ENCODE peak calls at places on chromosomes 12 and 14, in five cellular contexts. M is uterus, J is tibial nerve, G is ovary, U is right cardiac atrium. K is an unnamed sample. For H3K4me1, the result is how much of the 10 kb centered on the place peaks cover.

GRCh38 chr12:31728289-31728916 is 418 bp downstream of the AMN1 start:
- DNase-seq in U (peak), M (no peak), G (no peak), J (no peak), K (peak)

GRCh38 chr12:53803194-53803593 is 51.4 kb upstream of the CISTR start:
- DNase-seq in G (no peak), M (no peak), U (no peak), J (no peak), K (no peak)

GRCh38 chr12:124352839-124353238 is 57.9 kb downstream of the RFLNA start:
- DNase-seq in G (no peak), J (no peak), U (peak), M (no peak), K (peak)

GRCh38 chr12:14418526-14418925 is 53.0 kb downstream of the ATF7IP start:
- DNase-seq in M (no peak), J (no peak), U (no peak), G (no peak), K (no peak)

GRCh38 chr14:89447182-89447970 is 30.3 kb upstream of the FOXN3 start:
- DNase-seq in G (peak), J (no peak), M (no peak), U (no peak), K (no peak)

GRCh38 chr12:119964123-119964522 is 24.9 kb upstream of the BICDL1 start:
- DNase-seq in U (no peak), J (no peak), M (no peak), G (no peak), K (no peak)

GRCh38 chr14:51368721-51369163 is 128.7 kb downstream of the TMX1 start:
- DNase-seq in G (no peak), U (no peak), J (peak), M (no peak), K (no peak)

GRCh38 chr12:131408484-131408883 is 302.4 kb upstream of the SFSWAP start:
- DNase-seq in U (no peak), J (no peak), G (no peak), M (no peak), K (no peak)

GRCh38 chr14:95545769-95546168 is 10.9 kb downstream of the GLRX5 start:
- DNase-seq in M (no peak), J (no peak), U (no peak), G (no peak), K (no peak)

GRCh38 chr12:28780960-28781359 is 368.1 kb upstream of the FAR2 start:
- DNase-seq in J (no peak), G (no peak), U (no peak), M (no peak), K (no peak)

GRCh38 chr12:71981149-71981548 is 42.5 kb downstream of the TPH2 start:
- DNase-seq in M (no peak), G (no peak), U (no peak), J (no peak), K (no peak)

GRCh38 chr12:116959845-116960514 is 49.2 kb downstream of the FBXW8 start:
- DNase-seq in M (no peak), J (no peak), G (no peak), U (no peak), K (no peak)

GRCh38 chr14:27890259-27890658 is 876.3 kb upstream of the FOXG1 start:
- DNase-seq in G (no peak), J (no peak), M (no peak), U (no peak), K (no peak)

GRCh38 chr12:54984602-54985376 is at the start of gene TESPA1:
- DNase-seq in U (peak), G (peak), J (peak), M (peak), K (peak)

GRCh38 chr12:19491863-19492262 is 52.6 kb downstream of the AEBP2 start:
- DNase-seq in M (no peak), J (no peak), G (no peak), U (no peak), K (no peak)

GRCh38 chr14:68676511-68676943 is 116.3 kb downstream of the ZFP36L1 start:
- DNase-seq in G (no peak), M (no peak), U (no peak), J (no peak), K (no peak)

GRCh38 chr12:131979606-131980005 is 29.9 kb downstream of the EP400 start:
- DNase-seq in M (no peak), U (no peak), G (no peak), J (no peak), K (no peak)

GRCh38 chr12:57063991-57064725 is 14.2 kb upstream of the MYO1A start:
- DNase-seq in J (no peak), G (no peak), M (no peak), U (no peak), K (no peak)

GRCh38 chr12:92544321-92544720 is 158.5 kb upstream of the PLEKHG7 start:
- DNase-seq in U (no peak), J (no peak), M (no peak), G (no peak), K (no peak)

GRCh38 chr14:35851823-35852222 is 25.7 kb downstream of the BRMS1L start:
- DNase-seq in J (no peak), U (no peak), G (no peak), M (no peak), K (no peak)

GRCh38 chr12:13982010-13982409 is 608 bp upstream of the GRIN2B start:
- DNase-seq in M (no peak), U (no peak), J (no peak), G (no peak), K (no peak)

GRCh38 chr14:52834440-52834842 is 43.0 kb upstream of the GNPNAT1 start:
- DNase-seq in M (no peak), U (no peak), J (no peak), G (no peak), K (no peak)

GRCh38 chr14:84006643-84007137 is 1523.3 kb upstream of the FLRT2 start:
- DNase-seq in J (no peak), U (peak), G (no peak), M (no peak), K (no peak)

GRCh38 chr14:65255583-65256443 is 153.5 kb upstream of the MAX start:
- DNase-seq in M (no peak), U (no peak), J (no peak), G (no peak), K (peak)

GRCh38 chr14:40859065-40859464 is 747.6 kb upstream of the LRFN5 start:
- DNase-seq in M (no peak), J (no peak), U (no peak), G (no peak), K (no peak)

GRCh38 chr12:50615534-50616296 is 110.9 kb downstream of the DIP2B start:
- DNase-seq in M (no peak), J (no peak), U (no peak), G (no peak), K (no peak)

GRCh38 chr12:103181366-103182152 is 224.1 kb downstream of the ASCL1 start:
- DNase-seq in M (no peak), U (no peak), G (no peak), J (no peak), K (no peak)

GRCh38 chr12:68565391-68565903 is 45.3 kb upstream of the RAP1B start:
- DNase-seq in U (no peak), M (no peak), J (no peak), G (no peak), K (no peak)

GRCh38 chr12:28023156-28023887 is 50.8 kb upstream of the PTHLH start:
- DNase-seq in M (no peak), G (no peak), J (no peak), U (no peak), K (no peak)

GRCh38 chr12:123115409-123116111 is 35.3 kb downstream of the PITPNM2 start:
- DNase-seq in M (peak), J (peak), G (peak), U (peak), K (no peak)

GRCh38 chr14:75334191-75335051 is 55.8 kb downstream of the FOS start:
- DNase-seq in G (no peak), J (no peak), M (no peak), U (peak), K (no peak)

GRCh38 chr12:57740656-57741412 is 2.3 kb upstream of the AGAP2 start:
- DNase-seq in G (no peak), J (no peak), M (no peak), U (no peak), K (no peak)

GRCh38 chr12:52319097-52319496 is 2.1 kb downstream of the KRT83 start:
- DNase-seq in M (no peak), J (no peak), U (no peak), G (no peak), K (no peak)

GRCh38 chr12:56590237-56590830 is 39.8 kb downstream of the BAZ2A start:
- DNase-seq in G (no peak), U (no peak), M (no peak), J (no peak), K (no peak)

GRCh38 chr12:106647793-106648514 is 65.2 kb downstream of the RFX4 start:
- DNase-seq in G (no peak), J (no peak), U (no peak), M (no peak), K (no peak)

GRCh38 chr14:88252536-88252935 is 70.5 kb downstream of the KCNK10 start:
- DNase-seq in U (no peak), J (no peak), M (no peak), G (no peak), K (no peak)

DNA sequence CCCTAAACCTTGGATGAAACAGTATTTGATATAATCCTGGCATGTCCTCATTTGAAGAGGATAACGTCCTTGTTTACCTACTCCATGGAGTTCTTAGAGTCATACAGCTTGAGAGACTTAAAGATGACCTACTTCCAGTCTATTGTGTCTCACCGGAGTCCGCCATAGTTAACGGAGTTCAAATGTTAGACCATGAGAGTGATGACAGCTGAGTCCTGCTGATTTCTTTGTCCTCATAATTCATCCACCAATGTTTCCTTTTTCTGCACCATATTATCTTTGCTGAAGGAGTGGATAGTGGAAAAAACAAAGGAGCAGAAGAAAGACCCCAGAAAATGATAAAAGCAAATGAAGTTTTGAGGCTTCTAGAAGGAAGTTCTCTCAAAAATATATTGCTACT is 75.8 kb upstream of the HIF1A start:
- DNase-seq in M (no peak), J (no peak), G (no peak), U (no peak), K (no peak)
- H3K27ac ChIP-seq in M (no peak), J (no peak), G (no peak), U (no peak), K (no peak)

DNA sequence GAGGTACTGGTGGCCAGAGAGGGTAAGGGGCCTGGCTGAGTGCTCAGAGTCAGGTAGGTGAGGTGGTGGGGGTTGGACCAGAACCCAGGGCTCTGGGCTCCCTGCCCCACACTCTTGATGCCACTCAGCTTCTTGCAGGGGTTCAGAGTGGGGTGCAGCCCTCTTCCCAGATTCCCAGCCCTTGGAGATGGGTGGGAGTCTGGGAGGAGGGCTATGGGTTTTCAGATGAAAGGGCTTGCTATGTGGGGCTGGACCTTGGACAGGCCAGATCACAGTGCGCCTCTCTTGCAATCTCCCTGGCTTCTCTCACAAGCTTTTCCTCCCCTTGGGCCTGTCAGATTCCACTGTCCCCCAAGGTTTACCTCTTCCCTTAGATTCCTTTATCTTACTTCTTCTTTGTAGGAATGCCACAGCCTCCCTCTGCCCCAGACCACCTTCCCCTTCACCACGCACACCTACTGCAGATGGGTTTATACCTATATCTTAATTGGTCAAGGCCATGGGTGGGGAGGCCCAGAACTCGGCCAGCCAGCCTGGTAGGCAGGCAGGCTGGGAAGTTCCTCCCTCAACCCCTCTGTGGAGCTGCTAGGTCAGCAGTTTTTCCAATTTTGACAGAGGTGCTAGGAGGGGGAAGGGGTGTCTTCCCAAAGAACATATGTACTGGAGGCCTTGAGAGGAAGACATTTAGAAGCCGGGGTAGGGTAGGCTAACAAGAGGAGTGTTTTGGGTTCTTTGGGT is 1.3 kb downstream of the NYNRIN start:
- DNase-seq in M (no peak), G (peak), U (no peak), J (no peak), K (peak)
- H3K4me1 ChIP-seq in M (under half), G (under half), U (under half), J (half or more), K (half or more)

GRCh38 chr14:100965296-100965695 is 61.8 kb upstream of the RTL1 start:
- DNase-seq in J (no peak), M (no peak), U (no peak), G (no peak), K (no peak)

GRCh38 chr14:100967178-100967577 is 63.7 kb upstream of the RTL1 start:
- DNase-seq in G (no peak), M (no peak), J (no peak), U (no peak), K (no peak)

GRCh38 chr14:100962494-100962893 is 59.0 kb upstream of the RTL1 start:
- DNase-seq in M (no peak), G (no peak), U (no peak), J (no peak), K (no peak)
- H3K27ac ChIP-seq in M (no peak), G (no peak), U (no peak), J (no peak), K (no peak)

DNA sequence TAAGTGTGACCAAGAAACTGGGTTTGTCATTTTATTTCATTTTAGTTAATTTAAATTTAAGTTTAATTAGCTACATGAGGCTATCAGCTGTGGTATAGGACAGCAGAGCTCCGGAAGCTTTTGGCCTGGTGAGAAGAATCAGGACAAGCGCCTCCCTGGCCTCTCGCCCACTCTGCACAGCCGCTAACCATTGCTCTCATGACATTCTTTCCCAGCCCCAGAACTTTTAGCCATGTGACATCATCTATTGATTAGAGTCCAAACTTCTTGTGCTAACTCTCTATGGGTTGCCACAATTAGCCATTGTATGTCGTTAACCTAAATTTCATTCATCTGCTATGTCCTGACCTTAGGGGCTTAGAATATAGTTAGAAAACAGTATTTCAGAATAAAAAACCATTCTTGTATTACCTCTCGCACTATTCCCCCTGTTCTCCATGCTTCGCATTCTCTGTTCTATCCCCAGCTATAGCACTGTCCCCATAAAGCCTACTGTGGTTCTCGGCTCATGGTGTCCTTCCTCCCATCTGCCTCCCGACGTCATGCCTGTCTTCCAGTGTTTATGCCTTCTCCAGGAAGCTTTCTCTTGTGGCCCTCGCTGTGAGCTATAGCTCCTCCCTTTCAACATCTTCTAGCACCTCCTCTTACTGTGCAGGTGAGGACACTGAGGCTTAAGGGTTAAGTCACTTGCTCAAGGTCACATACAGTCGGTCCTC is 23.5 kb downstream of the SSH1 start:
- DNase-seq in U (peak), G (no peak), J (no peak), M (peak), K (no peak)
- H3K4me1 ChIP-seq in U (under half), G (under half), J (half or more), M (under half), K (half or more)

GRCh38 chr14:105355049-105355575 is 40.6 kb downstream of the PACS2 start:
- DNase-seq in G (no peak), U (no peak), M (no peak), J (no peak), K (peak)

GRCh38 chr14:105357626-105358025 is 40.7 kb upstream of the TEX22 start:
- DNase-seq in M (no peak), G (no peak), U (no peak), J (no peak), K (peak)

GRCh38 chr14:105356927-105357326 is 41.4 kb upstream of the TEX22 start:
- DNase-seq in U (no peak), G (no peak), M (no peak), J (no peak), K (peak)

GRCh38 chr14:105354541-105354940 is 40.0 kb downstream of the PACS2 start:
- DNase-seq in U (no peak), G (no peak), J (no peak), M (no peak), K (peak)

DNA sequence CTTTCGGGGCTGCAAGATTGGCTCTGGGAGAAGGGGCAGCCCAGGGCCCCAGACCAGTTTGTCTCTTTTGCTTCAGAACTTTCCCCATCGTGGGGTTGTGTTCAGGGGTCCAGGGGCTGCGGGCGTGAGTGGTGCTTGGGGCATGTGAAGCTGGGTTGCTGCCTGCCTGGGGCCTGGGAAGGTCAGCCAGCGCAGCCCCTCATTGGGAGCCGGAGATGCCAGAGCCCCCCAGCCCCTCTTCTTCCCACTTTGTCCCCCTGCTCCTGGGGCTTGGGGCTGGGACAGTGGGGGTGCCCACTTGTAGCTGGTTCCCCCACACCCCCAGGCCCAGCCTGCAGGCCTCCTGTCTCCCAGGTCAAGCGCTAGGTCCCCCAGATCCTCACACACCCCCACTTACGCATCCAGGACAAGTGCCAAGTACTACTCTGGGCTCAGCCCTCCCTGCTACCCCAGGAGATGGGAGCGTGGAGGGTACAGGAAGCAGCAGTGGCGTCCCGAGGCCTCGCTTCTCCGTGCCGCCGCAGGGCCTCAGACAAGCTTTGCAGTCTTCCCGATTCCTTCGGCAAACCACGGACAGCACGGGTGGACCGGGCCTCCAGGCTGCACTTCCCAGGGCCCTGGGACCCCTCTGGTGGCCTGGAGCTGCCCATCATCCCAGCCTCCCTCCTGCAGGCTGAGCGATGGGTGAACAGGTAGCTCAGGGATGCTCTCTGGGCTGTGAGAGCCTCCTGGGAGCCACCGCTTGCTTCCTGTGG is 41.5 kb downstream of the PACS2 start:
- DNase-seq in U (no peak), G (no peak), J (no peak), M (no peak), K (no peak)
- H3K27ac ChIP-seq in U (no peak), G (no peak), J (no peak), M (no peak), K (no peak)

DNA sequence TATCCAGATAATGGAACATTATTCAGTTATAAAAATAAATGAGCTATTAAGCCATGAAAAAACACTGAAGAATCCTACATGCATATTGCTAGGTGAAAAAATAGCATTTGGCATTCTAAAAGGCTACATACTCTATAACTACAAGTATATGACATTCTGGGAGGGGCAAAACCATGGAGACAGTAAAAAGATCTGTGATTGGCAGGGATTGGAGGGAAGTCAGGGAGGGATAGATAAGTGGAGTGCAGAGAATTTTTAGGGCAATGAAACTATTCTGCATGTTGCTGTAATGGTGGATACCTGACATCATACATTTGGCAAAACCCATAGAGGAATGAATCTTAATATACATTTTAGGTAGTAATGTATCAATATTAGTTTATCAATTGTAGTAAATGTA is 63.1 kb upstream of the SLC38A2 start:
- DNase-seq in G (no peak), J (no peak), M (no peak), U (no peak), K (no peak)
- H3K4me1 ChIP-seq in G (under half), J (under half), M (under half), U (under half), K (under half)

K was measured in upper lobe of left lung.